ENCODE peak calls at places on chromosomes 4 and X, in seven cellular contexts. G is hepatocyte, Z is Karpas-422, K is SK-N-SH, M is MM.1S, L is GM23248, X is PC-3. P is an unnamed sample.

GRCh38 chr4:105145913-105146285 is 777 bp upstream of the TET2 start:
- DNase-seq in G (peak; percentile 32), K (no peak), X (no peak), L (no peak), M (no peak), Z (peak; percentile 49), P (no peak)

GRCh38 chr4:116413222-116413621 is 672.2 kb downstream of the TRAM1L1 start:
- DNase-seq in G (no peak), L (no peak), Z (no peak), M (no peak), K (no peak), X (no peak), P (no peak)

GRCh38 chr4:188030401-188030800 is 34.8 kb downstream of the ZFP42 start:
- DNase-seq in K (no peak), L (no peak), M (no peak), X (no peak), G (no peak), Z (no peak), P (no peak)

GRCh38 chr4:32778025-32778424 is 2057.9 kb downstream of the PCDH7 start:
- DNase-seq in Z (no peak), M (no peak), G (no peak), X (no peak), L (no peak), K (no peak), P (no peak)

GRCh38 chr4:81804849-81805248 is 333.1 kb upstream of the RASGEF1B start:
- DNase-seq in M (no peak), K (no peak), G (no peak), Z (no peak), X (no peak), L (no peak), P (no peak)

GRCh38 chr4:100469555-100469954 is 48.3 kb downstream of the EMCN start:
- DNase-seq in L (no peak), X (no peak), Z (no peak), G (no peak), K (no peak), M (no peak), P (no peak)

GRCh38 chr4:141077611-141078225 is 55.6 kb downstream of the RNF150 start:
- DNase-seq in M (no peak), G (no peak), X (no peak), Z (no peak), K (no peak), L (no peak), P (no peak)

GRCh38 chrX:49282647-49283011 is 13.0 kb downstream of the PPP1R3F start:
- DNase-seq in G (peak; percentile 28), X (no peak), M (no peak), L (peak; percentile 60), Z (no peak), K (peak; percentile 61), P (no peak)

GRCh38 chr4:122617597-122618593 is 3.0 kb downstream of the IL21 start:
- DNase-seq in G (no peak), Z (no peak), L (peak; percentile 18), X (no peak), M (no peak), K (no peak), P (no peak)

GRCh38 chrX:109537324-109537665 is 651 bp downstream of the NXT2 start:
- DNase-seq in K (no peak), L (peak; percentile 72), X (peak; percentile 83), M (peak; percentile 34), Z (no peak), G (peak; percentile 71), P (no peak)

GRCh38 chr4:47510036-47510435 is 25.0 kb downstream of the ATP10D start:
- DNase-seq in K (no peak), G (no peak), L (peak; percentile 45), X (no peak), M (no peak), Z (no peak), P (no peak)

GRCh38 chr4:112817933-112818921 is 181.3 kb downstream of the LARP7 start:
- DNase-seq in X (peak; percentile 34), K (peak; percentile 86), L (peak; percentile 96), Z (peak; percentile 62), M (peak; percentile 31), G (peak; percentile 88), P (no peak)

GRCh38 chr4:132114885-132115284 is 1034.2 kb upstream of the PCDH10 start:
- DNase-seq in M (no peak), X (peak; percentile 8), K (no peak), Z (no peak), G (no peak), L (no peak), P (no peak)

GRCh38 chrX:110359273-110359672 is 625 bp downstream of the RTL9 start:
- DNase-seq in L (no peak), G (no peak), X (no peak), M (no peak), Z (no peak), K (no peak), P (no peak)

GRCh38 chrX:150569155-150569477 is 695 bp downstream of the MTM1 start:
- DNase-seq in L (peak; percentile 68), Z (peak; percentile 84), G (peak; percentile 46), M (peak; percentile 55), K (no peak), X (peak; percentile 19), P (peak; percentile 41)

GRCh38 chrX:38664285-38664684 is 102.9 kb downstream of the TSPAN7 start:
- DNase-seq in M (peak; percentile 30), Z (peak; percentile 66), X (peak; percentile 56), K (peak; percentile 28), G (peak; percentile 65), L (peak; percentile 55), P (peak; percentile 13)

GRCh38 chr4:66691101-66691500 is 854.2 kb downstream of the CENPC start:
- DNase-seq in K (no peak), L (no peak), Z (peak; percentile 40), X (peak; percentile 31), G (no peak), M (no peak), P (no peak)

GRCh38 chrX:148811236-148811635 is 310.8 kb downstream of the AFF2 start:
- DNase-seq in M (no peak), Z (no peak), K (no peak), X (no peak), G (no peak), L (peak; percentile 30), P (no peak)

DNA sequence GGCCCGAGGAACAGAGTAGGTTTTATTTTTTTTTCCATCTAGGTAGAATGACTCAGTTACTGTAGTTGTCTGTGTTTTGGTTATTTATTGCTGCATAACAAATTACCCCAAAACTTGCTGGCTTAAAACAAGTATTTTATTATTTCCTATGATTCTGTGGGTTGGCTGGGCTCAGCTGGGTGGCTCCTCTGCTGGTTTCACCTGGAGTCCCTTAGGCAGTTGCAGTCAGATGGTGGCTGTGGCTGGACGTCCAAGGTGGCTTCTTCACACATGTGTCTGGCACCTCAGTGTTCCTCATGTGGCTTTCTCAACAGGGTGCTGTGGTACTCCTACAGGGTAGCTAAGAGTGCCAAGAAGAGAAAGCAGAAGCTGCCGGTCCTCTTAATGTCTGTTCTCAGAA is 115.8 kb downstream of the PHEX start:
- DNase-seq in L (no peak), K (no peak), M (no peak), X (no peak), Z (no peak), G (no peak), P (no peak)
- H2AFZ ChIP-seq in L (no peak overlapping the region), K (no peak overlapping the region), M (no peak overlapping the region), X (no peak overlapping the region), Z (no peak overlapping the region), G (no peak overlapping the region), P (no peak overlapping the region)

GRCh38 chr4:40256329-40256728 is 59.5 kb downstream of the RHOH start:
- DNase-seq in Z (no peak), L (no peak), M (no peak), X (no peak), K (no peak), G (no peak), P (no peak)

GRCh38 chr4:40258624-40259023 is 61.8 kb downstream of the RHOH start:
- DNase-seq in Z (no peak), X (no peak), K (no peak), M (no peak), G (no peak), L (no peak), P (no peak)

GRCh38 chr4:40254961-40255721 is 58.3 kb downstream of the RHOH start:
- DNase-seq in Z (no peak), X (peak; percentile 39), G (peak; percentile 60), K (no peak), M (no peak), L (peak; percentile 64), P (no peak)

GRCh38 chr4:40253906-40254305 is 57.1 kb downstream of the RHOH start:
- DNase-seq in Z (no peak), K (no peak), M (no peak), L (no peak), G (no peak), X (no peak), P (no peak)

DNA sequence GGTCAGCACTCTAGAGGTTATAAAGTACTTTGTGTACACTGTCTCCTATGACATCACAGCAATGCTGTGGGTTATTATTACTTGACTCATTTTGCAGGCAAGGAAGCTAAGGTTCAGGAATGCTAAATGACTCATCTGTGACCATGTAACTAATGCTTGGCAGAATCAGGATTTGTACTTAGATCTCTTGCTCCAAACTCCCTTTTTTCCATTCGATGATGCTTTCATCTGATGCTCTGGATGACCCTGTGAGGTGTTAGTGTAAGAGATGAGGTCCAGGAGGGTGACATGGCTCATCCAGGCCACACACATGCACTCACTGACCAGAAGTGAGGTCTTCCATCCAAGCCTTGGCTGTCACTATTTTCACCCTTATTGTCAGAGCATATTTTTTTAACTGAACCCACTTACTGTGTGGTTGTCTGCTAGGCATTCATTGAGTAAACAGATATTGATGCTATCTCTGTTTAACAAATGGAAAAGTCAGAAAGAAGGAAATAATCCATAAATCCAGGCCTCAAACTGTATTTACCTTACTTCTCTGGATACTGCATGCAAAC is 59.0 kb downstream of the RHOH start:
- DNase-seq in Z (no peak), L (peak; percentile 98), X (peak; percentile 88), G (peak; percentile 87), K (no peak), M (no peak), P (no peak)
- H3K9me2 ChIP-seq in Z (no peaks in the 10 kb centered on the region), L (no peaks in the 10 kb centered on the region), X (no peaks in the 10 kb centered on the region), G (no peaks in the 10 kb centered on the region), K (no peaks in the 10 kb centered on the region), M (no peaks in the 10 kb centered on the region), P (no peaks in the 10 kb centered on the region)

GRCh38 chrX:154409222-154409871 is at the start of gene DNASE1L1:
- DNase-seq in L (peak; percentile 91), Z (no peak), K (no peak), X (peak; percentile 91), M (peak; percentile 69), G (peak; percentile 90), P (no peak)
- H3K27ac ChIP-seq in L (peak within 1 kb of the TSS; percentile 82), Z (no peak within 1 kb of the TSS), K (no peak within 1 kb of the TSS), X (peak within 1 kb of the TSS; percentile 78), M (peak within 1 kb of the TSS; percentile 26), G (peak within 1 kb of the TSS; percentile 88), P (no peak within 1 kb of the TSS)

DNA sequence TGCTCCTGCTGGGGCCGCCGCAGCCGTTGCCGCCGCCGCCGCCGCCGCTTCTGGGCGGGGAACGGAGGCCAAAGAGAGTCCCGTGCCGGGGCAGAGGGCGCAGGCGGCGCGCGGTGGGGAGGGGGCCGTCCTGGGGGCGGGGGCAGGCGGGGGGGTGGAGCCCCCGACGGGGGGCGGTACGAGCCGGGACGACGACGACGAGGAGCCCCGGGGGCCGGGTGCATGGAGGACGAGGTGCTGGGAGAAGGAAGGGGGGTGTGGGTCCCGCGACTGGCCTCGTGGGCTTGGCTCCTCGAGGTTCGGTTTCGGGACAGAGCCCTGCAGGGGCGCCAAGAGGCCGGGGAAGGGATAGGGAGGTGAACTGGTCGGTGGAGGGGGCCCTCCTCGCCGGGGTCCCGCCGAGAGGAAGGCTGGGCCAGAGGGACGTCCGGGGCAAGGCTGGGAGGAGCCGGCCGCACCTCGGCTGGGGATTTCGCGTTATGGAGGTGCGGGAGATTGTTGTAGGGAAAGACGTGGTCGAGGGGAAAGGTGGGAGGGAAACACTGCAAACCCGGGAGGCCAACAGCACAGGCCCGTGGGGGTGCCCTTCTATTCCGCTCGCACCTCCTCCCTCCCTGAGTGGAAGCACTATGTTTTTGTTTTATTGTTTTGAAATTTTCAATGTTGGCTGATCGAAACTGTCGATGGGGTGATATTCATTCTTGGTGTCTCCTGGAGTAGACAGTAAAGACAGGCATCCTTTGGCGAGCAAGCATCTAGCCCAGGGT is 1.9 kb downstream of the BCORL1 start:
- DNase-seq in K (peak; percentile 86), L (peak; percentile 43), M (no peak), X (no peak), Z (peak; percentile 52), G (peak; percentile 53), P (peak; percentile 14)
- H2AFZ ChIP-seq in K (peak overlapping the region; percentile 35), L (peak overlapping the region; percentile 63), M (no peak overlapping the region), X (peak overlapping the region; percentile 81), Z (no peak overlapping the region), G (peak overlapping the region; percentile 26), P (no peak overlapping the region)

P was measured in OCI-LY7.